ENCODE peak calls at places on chromosomes 13 and 19, in ten cellular contexts. J is choroid plexus epithelial cell; S is activated naive CD4-positive, alpha-beta T cell treated with anti-CD3 and anti-CD28 coated beads, Interleukin-2, amount 10 ng/mL, durations not matched to agents 7 days and 5 days; H is activated CD8-positive, alpha-beta memory T cell treated with anti-CD3 and anti-CD28 coated beads, Interleukin-2, amount 10 ng/mL, durations not matched to agents 7 days and 5 days; Y is substantia nigra; Q is lung microvascular endothelial cell; L is HS-5; M is stimulated activated naive CD8-positive, alpha-beta T cell treated with anti-CD3 and anti-CD28 coated beads, Interleukin-15, Interleukin-2, amounts not matched to agents 100 U/mL and 50 U/mL, for 24 hours; V is NCI-H1092; C is amniotic stem cell. P is an unnamed sample.
A peak's percentile ranks its signal among the peaks of the same experiment; 100 is the strongest.

GRCh38 chr13:65977525-65977924 is 1252.6 kb downstream of the PCDH9 start:
- DNase-seq in J (no peak), S (no peak), H (no peak), Y (no peak), Q (no peak), L (no peak), M (no peak), V (no peak), C (no peak), P (no peak)

GRCh38 chr13:71842003-71842402 is 25.0 kb downstream of the DACH1 start:
- DNase-seq in J (no peak), S (no peak), H (no peak), Y (no peak), Q (no peak), L (no peak), M (no peak), V (no peak), C (no peak), P (no peak)

GRCh38 chr13:58191754-58192153 is 560.2 kb downstream of the PCDH17 start:
- DNase-seq in J (no peak), S (no peak), H (no peak), Y (no peak), Q (no peak), L (no peak), M (no peak), V (no peak), C (no peak), P (no peak)

GRCh38 chr13:53260594-53260993 is 232.0 kb downstream of the OLFM4 start:
- DNase-seq in J (no peak), S (no peak), H (no peak), Y (no peak), Q (no peak), L (no peak), M (no peak), V (no peak), C (no peak), P (no peak)

GRCh38 chr13:29621401-29621800 is 25.9 kb upstream of the SLC7A1 start:
- DNase-seq in J (peak; percentile 29), S (no peak), H (no peak), Y (no peak), Q (no peak), L (peak; percentile 29), M (no peak), V (no peak), C (no peak), P (no peak)

GRCh38 chr13:27660511-27660910 is 38.8 kb downstream of the POLR1D start:
- DNase-seq in J (no peak), S (no peak), H (no peak), Y (no peak), Q (no peak), L (no peak), M (no peak), V (no peak), C (no peak), P (no peak)

GRCh38 chr13:109773276-109773675 is 13.1 kb downstream of the IRS2 start:
- DNase-seq in J (no peak), S (no peak), H (no peak), Y (no peak), Q (no peak), L (no peak), M (peak; percentile 34), V (no peak), C (no peak), P (no peak)

GRCh38 chr19:13962738-13963602 is 10.7 kb downstream of the DCAF15 start:
- DNase-seq in J (no peak), S (no peak), H (no peak), Y (no peak), Q (no peak), L (no peak), M (no peak), V (no peak), C (no peak), P (no peak)

GRCh38 chr19:18985257-18985656 is 44.2 kb upstream of the HOMER3 start:
- DNase-seq in J (no peak), S (no peak), H (no peak), Y (peak; percentile 33), Q (peak; percentile 92), L (no peak), M (no peak), V (no peak), C (no peak), P (no peak)

GRCh38 chr19:44542671-44543070 is 13.2 kb upstream of the CEACAM20 start:
- DNase-seq in J (no peak), S (no peak), H (no peak), Y (no peak), Q (no peak), L (no peak), M (no peak), V (no peak), C (no peak), P (no peak)

GRCh38 chr19:2970201-2970838 is 7.0 kb upstream of the TLE6 start:
- DNase-seq in J (peak; percentile 61), S (no peak), H (no peak), Y (no peak), Q (no peak), L (no peak), M (no peak), V (no peak), C (no peak), P (no peak)

P was measured in memory B cell.